ENCODE peak calls at places on chromosomes 2 and 18, in six cellular contexts. One of them, this sample, is unnamed.

GRCh38 chr2:238440767-238441166 is 14.0 kb downstream of the ASB1 start:
- DNase-seq in mucosa of descending colon: no peak
- DNase-seq in CD8-positive, alpha-beta T cell: no peak
- DNase-seq in SIG-M5: no peak
- DNase-seq in iPS-NIHi11: no peak
- DNase-seq in stimulated activated naive B cell treated with anti-CD40 and anti-IgM and Interleukin-4, amounts not matched to agents 10 μg/mL and 1 μg/mL and 100 μg/mL, for 72 hours: no peak
- DNase-seq in this sample: no peak

GRCh38 chr18:58396966-58397365 is 231.9 kb downstream of the ALPK2 start:
- DNase-seq in mucosa of descending colon: no peak
- DNase-seq in CD8-positive, alpha-beta T cell: no peak
- DNase-seq in SIG-M5: no peak
- DNase-seq in iPS-NIHi11: no peak
- DNase-seq in stimulated activated naive B cell treated with anti-CD40 and anti-IgM and Interleukin-4, amounts not matched to agents 10 μg/mL and 1 μg/mL and 100 μg/mL, for 72 hours: no peak
- DNase-seq in this sample: no peak

GRCh38 chr2:84785950-84786349 is 94.9 kb downstream of the TRABD2A start:
- DNase-seq in mucosa of descending colon: no peak
- DNase-seq in CD8-positive, alpha-beta T cell: no peak
- DNase-seq in SIG-M5: no peak
- DNase-seq in iPS-NIHi11: no peak
- DNase-seq in stimulated activated naive B cell treated with anti-CD40 and anti-IgM and Interleukin-4, amounts not matched to agents 10 μg/mL and 1 μg/mL and 100 μg/mL, for 72 hours: no peak
- DNase-seq in this sample: no peak

GRCh38 chr2:141323571-141323970 is 807.2 kb downstream of the LRP1B start:
- DNase-seq in mucosa of descending colon: no peak
- DNase-seq in CD8-positive, alpha-beta T cell: no peak
- DNase-seq in SIG-M5: no peak
- DNase-seq in iPS-NIHi11: no peak
- DNase-seq in stimulated activated naive B cell treated with anti-CD40 and anti-IgM and Interleukin-4, amounts not matched to agents 10 μg/mL and 1 μg/mL and 100 μg/mL, for 72 hours: no peak
- DNase-seq in this sample: no peak

GRCh38 chr2:88654714-88655113 is 27.4 kb upstream of the EIF2AK3 start:
- DNase-seq in mucosa of descending colon: no peak
- DNase-seq in CD8-positive, alpha-beta T cell: no peak
- DNase-seq in SIG-M5: no peak
- DNase-seq in iPS-NIHi11: no peak
- DNase-seq in stimulated activated naive B cell treated with anti-CD40 and anti-IgM and Interleukin-4, amounts not matched to agents 10 μg/mL and 1 μg/mL and 100 μg/mL, for 72 hours: no peak
- DNase-seq in this sample: no peak

GRCh38 chr2:227415538-227416424 is 28.0 kb upstream of the SCYGR1 start:
- DNase-seq in mucosa of descending colon: no peak
- DNase-seq in CD8-positive, alpha-beta T cell: no peak
- DNase-seq in SIG-M5: peak
- DNase-seq in iPS-NIHi11: no peak
- DNase-seq in stimulated activated naive B cell treated with anti-CD40 and anti-IgM and Interleukin-4, amounts not matched to agents 10 μg/mL and 1 μg/mL and 100 μg/mL, for 72 hours: peak
- DNase-seq in this sample: no peak

GRCh38 chr2:197453914-197454398 is 604 bp downstream of the COQ10B start:
- DNase-seq in mucosa of descending colon: no peak
- DNase-seq in CD8-positive, alpha-beta T cell: no peak
- DNase-seq in SIG-M5: peak
- DNase-seq in iPS-NIHi11: no peak
- DNase-seq in stimulated activated naive B cell treated with anti-CD40 and anti-IgM and Interleukin-4, amounts not matched to agents 10 μg/mL and 1 μg/mL and 100 μg/mL, for 72 hours: no peak
- DNase-seq in this sample: no peak

GRCh38 chr2:230891108-230891507 is 26.4 kb downstream of the ITM2C start:
- DNase-seq in mucosa of descending colon: no peak
- DNase-seq in CD8-positive, alpha-beta T cell: no peak
- DNase-seq in SIG-M5: no peak
- DNase-seq in iPS-NIHi11: no peak
- DNase-seq in stimulated activated naive B cell treated with anti-CD40 and anti-IgM and Interleukin-4, amounts not matched to agents 10 μg/mL and 1 μg/mL and 100 μg/mL, for 72 hours: no peak
- DNase-seq in this sample: no peak

GRCh38 chr18:49238433-49239042 is 221.9 kb downstream of the DYM start:
- DNase-seq in mucosa of descending colon: no peak
- DNase-seq in CD8-positive, alpha-beta T cell: no peak
- DNase-seq in SIG-M5: no peak
- DNase-seq in iPS-NIHi11: peak
- DNase-seq in stimulated activated naive B cell treated with anti-CD40 and anti-IgM and Interleukin-4, amounts not matched to agents 10 μg/mL and 1 μg/mL and 100 μg/mL, for 72 hours: no peak
- DNase-seq in this sample: no peak

GRCh38 chr2:220504890-220505564 is 877.6 kb downstream of the SLC4A3 start:
- DNase-seq in mucosa of descending colon: no peak
- DNase-seq in CD8-positive, alpha-beta T cell: no peak
- DNase-seq in SIG-M5: no peak
- DNase-seq in iPS-NIHi11: peak
- DNase-seq in stimulated activated naive B cell treated with anti-CD40 and anti-IgM and Interleukin-4, amounts not matched to agents 10 μg/mL and 1 μg/mL and 100 μg/mL, for 72 hours: no peak
- DNase-seq in this sample: no peak

GRCh38 chr2:19120941-19121750 is 237.3 kb downstream of the OSR1 start:
- DNase-seq in mucosa of descending colon: no peak
- DNase-seq in CD8-positive, alpha-beta T cell: no peak
- DNase-seq in SIG-M5: no peak
- DNase-seq in iPS-NIHi11: no peak
- DNase-seq in stimulated activated naive B cell treated with anti-CD40 and anti-IgM and Interleukin-4, amounts not matched to agents 10 μg/mL and 1 μg/mL and 100 μg/mL, for 72 hours: no peak
- DNase-seq in this sample: no peak

GRCh38 chr18:44509048-44509447 is 171.6 kb upstream of the SETBP1 start:
- DNase-seq in mucosa of descending colon: no peak
- DNase-seq in CD8-positive, alpha-beta T cell: no peak
- DNase-seq in SIG-M5: no peak
- DNase-seq in iPS-NIHi11: no peak
- DNase-seq in stimulated activated naive B cell treated with anti-CD40 and anti-IgM and Interleukin-4, amounts not matched to agents 10 μg/mL and 1 μg/mL and 100 μg/mL, for 72 hours: no peak
- DNase-seq in this sample: no peak

GRCh38 chr2:62287895-62288589 is 92.1 kb downstream of the B3GNT2 start:
- DNase-seq in mucosa of descending colon: peak
- DNase-seq in CD8-positive, alpha-beta T cell: peak
- DNase-seq in SIG-M5: no peak
- DNase-seq in iPS-NIHi11: no peak
- DNase-seq in stimulated activated naive B cell treated with anti-CD40 and anti-IgM and Interleukin-4, amounts not matched to agents 10 μg/mL and 1 μg/mL and 100 μg/mL, for 72 hours: peak
- DNase-seq in this sample: no peak

GRCh38 chr2:180823546-180824141 is 156.8 kb upstream of the UBE2E3 start:
- DNase-seq in mucosa of descending colon: no peak
- DNase-seq in CD8-positive, alpha-beta T cell: no peak
- DNase-seq in SIG-M5: no peak
- DNase-seq in iPS-NIHi11: no peak
- DNase-seq in stimulated activated naive B cell treated with anti-CD40 and anti-IgM and Interleukin-4, amounts not matched to agents 10 μg/mL and 1 μg/mL and 100 μg/mL, for 72 hours: no peak
- DNase-seq in this sample: no peak

GRCh38 chr2:134262666-134263065 is 8.8 kb downstream of the MGAT5 start:
- DNase-seq in mucosa of descending colon: no peak
- DNase-seq in CD8-positive, alpha-beta T cell: no peak
- DNase-seq in SIG-M5: no peak
- DNase-seq in iPS-NIHi11: no peak
- DNase-seq in stimulated activated naive B cell treated with anti-CD40 and anti-IgM and Interleukin-4, amounts not matched to agents 10 μg/mL and 1 μg/mL and 100 μg/mL, for 72 hours: no peak
- DNase-seq in this sample: no peak

GRCh38 chr2:16308816-16309215 is 356.8 kb downstream of the CYRIA start:
- DNase-seq in mucosa of descending colon: no peak
- DNase-seq in CD8-positive, alpha-beta T cell: no peak
- DNase-seq in SIG-M5: no peak
- DNase-seq in iPS-NIHi11: no peak
- DNase-seq in stimulated activated naive B cell treated with anti-CD40 and anti-IgM and Interleukin-4, amounts not matched to agents 10 μg/mL and 1 μg/mL and 100 μg/mL, for 72 hours: no peak
- DNase-seq in this sample: no peak

GRCh38 chr2:218482651-218483050 is 63.7 kb downstream of the VIL1 start:
- DNase-seq in mucosa of descending colon: no peak
- DNase-seq in CD8-positive, alpha-beta T cell: no peak
- DNase-seq in SIG-M5: no peak
- DNase-seq in iPS-NIHi11: no peak
- DNase-seq in stimulated activated naive B cell treated with anti-CD40 and anti-IgM and Interleukin-4, amounts not matched to agents 10 μg/mL and 1 μg/mL and 100 μg/mL, for 72 hours: no peak
- DNase-seq in this sample: no peak

GRCh38 chr18:15165048-15165447 is 417.1 kb downstream of the ANKRD30B start:
- DNase-seq in mucosa of descending colon: peak
- DNase-seq in CD8-positive, alpha-beta T cell: no peak
- DNase-seq in SIG-M5: no peak
- DNase-seq in iPS-NIHi11: no peak
- DNase-seq in stimulated activated naive B cell treated with anti-CD40 and anti-IgM and Interleukin-4, amounts not matched to agents 10 μg/mL and 1 μg/mL and 100 μg/mL, for 72 hours: no peak
- DNase-seq in this sample: no peak

GRCh38 chr2:54960118-54960517 is 90.1 kb downstream of the RTN4 start:
- DNase-seq in mucosa of descending colon: no peak
- DNase-seq in CD8-positive, alpha-beta T cell: no peak
- DNase-seq in SIG-M5: no peak
- DNase-seq in iPS-NIHi11: no peak
- DNase-seq in stimulated activated naive B cell treated with anti-CD40 and anti-IgM and Interleukin-4, amounts not matched to agents 10 μg/mL and 1 μg/mL and 100 μg/mL, for 72 hours: no peak
- DNase-seq in this sample: no peak

This sample was measured in effector CD4-positive, alpha-beta T cell.